ENCODE peak calls at places on chromosomes 3 and 15, in five cellular contexts. W, D, G, L and K are unnamed samples.

GRCh38 chr3:124364230-124365022 is 365.8 kb upstream of the UMPS start:
- DNase-seq in G (peak; percentile 33), D (no peak), L (no peak), W (no peak), K (no peak)

GRCh38 chr3:145882416-145882815 is 278.6 kb downstream of the PLOD2 start:
- DNase-seq in D (peak; percentile 48), L (no peak), W (no peak), G (peak; percentile 37), K (peak; percentile 38)

GRCh38 chr15:74826372-74826819 is at the start of gene CPLX3:
- DNase-seq in W (peak; percentile 83), D (no peak), L (peak; percentile 64), G (peak; percentile 21), K (no peak)

GRCh38 chr15:66832679-66833078 is 130.6 kb downstream of the SMAD6 start:
- DNase-seq in L (no peak), G (peak; percentile 90), W (no peak), D (no peak), K (no peak)

GRCh38 chr3:128714887-128715496 is 11.0 kb upstream of the RAB7A start:
- DNase-seq in D (no peak), G (no peak), L (no peak), W (no peak), K (no peak)

GRCh38 chr3:130941793-130942192 is 47.9 kb downstream of the ATP2C1 start:
- DNase-seq in G (no peak), L (no peak), D (peak; percentile 24), W (no peak), K (no peak)

GRCh38 chr15:66963710-66964109 is 101.7 kb upstream of the SMAD3 start:
- DNase-seq in D (no peak), W (no peak), G (no peak), L (no peak), K (no peak)

GRCh38 chr3:170419301-170420087 is 826 bp downstream of the CLDN11 start:
- DNase-seq in W (peak; percentile 76), D (no peak), G (peak; percentile 65), L (peak; percentile 49), K (no peak)

GRCh38 chr3:197567900-197568685 is 12.3 kb upstream of the BDH1 start:
- DNase-seq in G (no peak), D (no peak), W (no peak), L (no peak), K (no peak)

GRCh38 chr3:152910211-152910610 is 75.3 kb downstream of the P2RY1 start:
- DNase-seq in L (no peak), G (peak; percentile 15), W (peak; percentile 29), D (no peak), K (no peak)

GRCh38 chr3:143856252-143856977 is 8.1 kb upstream of the SLC9A9 start:
- DNase-seq in D (no peak), G (peak; percentile 6), W (no peak), L (no peak), K (no peak)

GRCh38 chr3:129632977-129633376 is 26.5 kb upstream of the PLXND1 start:
- DNase-seq in G (no peak), W (no peak), L (no peak), D (no peak), K (no peak)

GRCh38 chr15:35023794-35024193 is 35.7 kb upstream of the ZNF770 start:
- DNase-seq in W (no peak), G (no peak), L (no peak), D (peak; percentile 13), K (no peak)
- H3K4me3 ChIP-seq in W (no peak overlapping the region), G (no peak overlapping the region), L (no peak overlapping the region), D (no peak overlapping the region), K (no peak overlapping the region)

DNA sequence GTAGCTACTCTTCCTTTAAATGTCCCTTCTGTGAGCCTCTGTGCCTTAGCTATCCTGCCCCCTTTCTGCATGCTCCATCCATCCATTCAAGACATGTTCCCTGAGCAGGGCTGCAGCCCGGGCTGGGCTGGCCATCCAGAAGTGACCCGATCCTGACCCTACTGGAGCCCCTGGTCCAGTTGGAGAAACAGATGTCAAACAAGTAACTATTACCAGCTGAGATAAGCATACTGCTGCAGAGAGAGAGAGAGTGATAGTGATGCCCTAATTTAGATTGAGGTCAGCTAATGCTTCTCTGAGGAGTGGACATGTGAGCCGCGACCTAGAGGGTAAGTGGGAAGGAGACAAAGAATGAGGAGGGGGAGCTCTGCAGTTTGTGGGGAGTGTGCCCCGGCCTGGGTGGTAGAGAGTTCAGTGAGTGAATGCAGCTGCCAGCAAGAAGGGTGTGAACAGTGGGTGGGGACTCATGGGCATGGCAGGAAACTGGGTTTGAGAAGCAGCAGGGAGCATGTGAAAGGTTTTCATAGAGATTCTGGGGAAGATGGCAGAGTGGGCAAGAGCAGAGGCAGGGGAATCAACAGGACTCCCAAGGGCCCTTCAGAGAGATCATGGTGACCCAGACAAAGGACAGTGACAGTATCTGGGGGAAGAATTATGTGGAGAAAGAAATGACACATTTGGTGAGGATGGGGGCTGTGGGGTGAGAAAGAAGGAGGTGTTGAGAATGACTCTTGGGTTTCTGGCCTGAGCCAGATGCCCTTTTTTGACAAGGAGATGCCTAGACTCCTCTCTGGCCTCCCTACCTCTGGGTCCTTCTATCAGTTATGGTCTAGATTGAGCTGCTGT is 44.9 kb downstream of the CHCHD6 start:
- DNase-seq in L (no peak), W (no peak), D (no peak), G (no peak), K (no peak)
- H3K27ac ChIP-seq in L (no peak overlapping the region), W (no peak overlapping the region), D (no peak overlapping the region), G (peak overlapping the region; percentile 76), K (no peak overlapping the region)

GRCh38 chr15:42011074-42011473 is 9.8 kb downstream of the PLA2G4E start:
- DNase-seq in D (no peak), L (no peak), G (no peak), W (no peak), K (no peak)

GRCh38 chr15:42009022-42009421 is 11.8 kb downstream of the PLA2G4E start:
- DNase-seq in W (no peak), G (no peak), D (no peak), L (no peak), K (no peak)

GRCh38 chr15:42009474-42009873 is 11.4 kb downstream of the PLA2G4E start:
- DNase-seq in L (no peak), W (no peak), D (no peak), G (no peak), K (no peak)

GRCh38 chr15:42012241-42012640 is 8.6 kb downstream of the PLA2G4E start:
- DNase-seq in W (no peak), D (no peak), L (peak; percentile 77), G (no peak), K (no peak)

DNA sequence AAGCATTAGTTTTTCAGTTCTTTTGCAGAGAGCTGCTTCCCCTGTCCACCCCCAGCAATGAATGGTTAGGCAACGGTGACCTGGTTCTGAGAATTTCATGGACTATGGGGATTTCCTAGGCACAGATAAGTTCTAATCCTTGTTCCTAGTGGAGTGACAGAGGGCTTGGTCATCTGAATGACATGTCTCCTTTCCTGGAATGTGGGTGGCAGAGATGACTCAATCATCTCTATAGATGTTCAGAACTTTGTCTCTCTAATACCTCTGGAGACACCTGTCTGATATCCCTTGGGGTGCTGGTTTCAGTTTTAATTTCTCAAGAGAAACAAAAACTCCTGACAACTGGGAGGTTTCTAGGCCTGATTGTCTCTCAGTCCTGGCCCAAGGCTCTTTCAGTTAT is 10.4 kb downstream of the PLA2G4E start:
- DNase-seq in L (peak; percentile 44), W (no peak), G (no peak), D (peak; percentile 66), K (no peak)
- H3K27me3 ChIP-seq in L (no peaks in the 10 kb centered on the region), W (no peaks in the 10 kb centered on the region), G (no peaks in the 10 kb centered on the region), D (no peaks in the 10 kb centered on the region), K (peaks cover 2% of the 10 kb centered on the region)

GRCh38 chr15:64751464-64751863 is 23.9 kb downstream of the RBPMS2 start:
- DNase-seq in L (no peak), G (no peak), W (peak; percentile 27), D (no peak), K (no peak)

GRCh38 chr15:64755427-64755823 is 20.0 kb downstream of the RBPMS2 start:
- DNase-seq in D (no peak), W (no peak), L (no peak), G (no peak), K (no peak)

GRCh38 chr15:64749999-64750657 is 25.3 kb downstream of the RBPMS2 start:
- DNase-seq in L (no peak), G (peak; percentile 50), D (no peak), W (peak; percentile 88), K (peak; percentile 14)

GRCh38 chr15:64754663-64755426 is 20.5 kb downstream of the RBPMS2 start:
- DNase-seq in D (no peak), L (no peak), G (no peak), W (no peak), K (no peak)

GRCh38 chr15:64753419-64754185 is 21.8 kb downstream of the RBPMS2 start:
- DNase-seq in G (no peak), L (no peak), D (no peak), W (no peak), K (no peak)
- H3K4me3 ChIP-seq in G (no peak overlapping the region), L (no peak overlapping the region), D (no peak overlapping the region), W (no peak overlapping the region), K (no peak overlapping the region)

GRCh38 chr3:47113669-47114365 is 50.1 kb downstream of the SETD2 start:
- DNase-seq in D (peak; percentile 79), L (no peak), W (no peak), G (peak; percentile 7), K (peak; percentile 38)

GRCh38 chr3:47117803-47118364 is 46.0 kb downstream of the SETD2 start:
- DNase-seq in G (no peak), L (no peak), W (no peak), D (no peak), K (no peak)

GRCh38 chr3:47109393-47109792 is 54.5 kb downstream of the SETD2 start:
- DNase-seq in W (no peak), D (no peak), G (no peak), L (no peak), K (no peak)

GRCh38 chr3:47108546-47108945 is 55.4 kb downstream of the SETD2 start:
- DNase-seq in W (peak; percentile 52), G (peak; percentile 24), L (no peak), D (no peak), K (no peak)

DNA sequence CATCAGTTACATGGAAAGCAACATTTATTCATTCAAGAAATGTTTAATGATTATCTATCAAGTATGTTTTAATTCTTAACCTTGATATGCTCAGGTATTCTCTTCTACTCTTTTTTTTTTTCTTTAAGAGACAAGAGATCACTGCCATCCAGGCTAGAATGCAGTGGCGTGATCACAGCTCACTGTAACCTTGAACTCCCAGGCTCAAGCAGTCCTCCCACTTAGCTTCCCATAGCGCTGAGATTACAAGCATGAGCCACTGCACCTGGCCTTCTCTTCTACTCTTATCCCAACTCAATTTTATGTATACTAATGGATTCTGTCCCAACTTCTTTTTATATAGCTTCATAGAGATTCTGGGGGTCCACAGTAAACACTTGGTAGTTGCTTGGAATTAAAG is 50.9 kb downstream of the SETD2 start:
- DNase-seq in G (no peak), W (no peak), L (no peak), D (no peak), K (no peak)
- H3K27ac ChIP-seq in G (no peak overlapping the region), W (no peak overlapping the region), L (no peak overlapping the region), D (peak overlapping the region; percentile 87), K (peak overlapping the region; percentile 81)

GRCh38 chr3:63947594-63947993 is 35.4 kb upstream of the SCAANT1 start:
- DNase-seq in D (no peak), G (no peak), L (no peak), W (no peak), K (no peak)
- H3K27me3 ChIP-seq in D (no peaks in the 10 kb centered on the region), G (no peaks in the 10 kb centered on the region), L (no peaks in the 10 kb centered on the region), W (no peaks in the 10 kb centered on the region), K (no peaks in the 10 kb centered on the region)